ENCODE peak calls at places on chromosomes 6 and 20, in six cellular contexts. J is neuronal stem cell, K is IMR-90, B is trophoblast cell, F is H9, X is mesendoderm. G is an unnamed sample.

GRCh38 chr6:39263299-39264037 is 34.2 kb upstream of the KCNK5 start:
- DNase-seq in J (no peak), K (no peak), B (no peak), F (no peak), X (peak; percentile 40), G (no peak)

GRCh38 chr6:101435028-101435427 is 41.5 kb downstream of the GRIK2 start:
- DNase-seq in J (no peak), K (no peak), B (no peak), F (no peak), X (no peak), G (no peak)

GRCh38 chr6:166866839-166867637 is 89.3 kb downstream of the RNASET2 start:
- DNase-seq in J (no peak), K (no peak), B (no peak), F (no peak), X (no peak), G (no peak)

GRCh38 chr6:148556415-148556814 is 190.4 kb upstream of the UST start:
- DNase-seq in J (no peak), K (no peak), B (no peak), F (no peak), X (no peak), G (no peak)

GRCh38 chr6:159790947-159791598 is 806 bp downstream of the MRPL18 start:
- DNase-seq in J (no peak), K (no peak), B (peak; percentile 7), F (no peak), X (peak; percentile 28), G (peak; percentile 17)

GRCh38 chr6:35295036-35295435 is 2.6 kb upstream of the DEF6 start:
- DNase-seq in J (no peak), K (no peak), B (no peak), F (no peak), X (no peak), G (no peak)

GRCh38 chr6:53975966-53976610 is 135.2 kb upstream of the MLIP start:
- DNase-seq in J (no peak), K (peak; percentile 39), B (peak; percentile 34), F (no peak), X (no peak), G (no peak)

GRCh38 chr20:58783515-58783914 is 67.2 kb downstream of the GNAS-AS1 start:
- DNase-seq in J (no peak), K (no peak), B (no peak), F (no peak), X (no peak), G (no peak)

GRCh38 chr6:31007694-31008093 is 2.6 kb upstream of the MUC22 start:
- DNase-seq in J (no peak), K (peak; percentile 93), B (peak; percentile 66), F (no peak), X (no peak), G (peak; percentile 94)

GRCh38 chr20:40641212-40641611 is 47.8 kb downstream of the MAFB start:
- DNase-seq in J (no peak), K (no peak), B (peak; percentile 3), F (no peak), X (no peak), G (no peak)

GRCh38 chr20:64153861-64154589 is 10.2 kb upstream of the MYT1 start:
- DNase-seq in J (no peak), K (no peak), B (no peak), F (no peak), X (no peak), G (no peak)

GRCh38 chr6:71393471-71393870 is 104.9 kb downstream of the OGFRL1 start:
- DNase-seq in J (no peak), K (peak; percentile 39), B (no peak), F (no peak), X (no peak), G (peak; percentile 68)

GRCh38 chr20:32140603-32141002 is 31.1 kb downstream of the TM9SF4 start:
- DNase-seq in J (no peak), K (no peak), B (no peak), F (no peak), X (no peak), G (no peak)

GRCh38 chr6:37182736-37183590 is 13.0 kb downstream of the PIM1 start:
- DNase-seq in J (no peak), K (no peak), B (no peak), F (no peak), X (no peak), G (no peak)

GRCh38 chr20:57402206-57403125 is 11.3 kb downstream of the RBM38 start:
- DNase-seq in J (no peak), K (no peak), B (peak; percentile 42), F (no peak), X (no peak), G (no peak)

GRCh38 chr6:39892490-39893129 is 41.7 kb downstream of the MOCS1 start:
- DNase-seq in J (peak; percentile 44), K (peak; percentile 69), B (peak; percentile 68), F (peak; percentile 74), X (peak; percentile 72), G (peak; percentile 70)

GRCh38 chr6:17343215-17343614 is 50.2 kb upstream of the CAP2 start:
- DNase-seq in J (no peak), K (no peak), B (no peak), F (no peak), X (no peak), G (no peak)

GRCh38 chr20:20549267-20549612 is 163.2 kb downstream of the RALGAPA2 start:
- DNase-seq in J (no peak), K (no peak), B (peak; percentile 59), F (no peak), X (no peak), G (no peak)

DNA sequence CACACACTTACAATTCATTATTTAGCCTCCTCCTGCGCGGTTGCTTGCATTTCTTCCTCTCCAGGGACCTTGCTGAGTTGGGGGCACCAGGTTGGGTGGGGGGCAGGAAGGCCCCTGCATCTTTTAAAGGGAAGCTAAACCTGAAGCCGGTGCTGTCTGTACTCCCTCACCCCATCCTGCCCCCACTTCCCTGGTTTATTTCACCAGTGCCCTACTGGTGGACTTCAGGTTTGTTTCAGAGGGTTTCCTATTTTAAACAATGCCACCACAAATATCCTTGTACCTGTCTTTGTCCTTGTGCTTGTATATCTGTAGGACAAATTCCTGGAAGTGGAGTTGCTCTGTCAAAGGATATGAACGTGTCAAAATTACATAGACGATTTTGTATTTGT is 21.0 kb downstream of the PTK7 start:
- DNase-seq in J (no peak), K (no peak), B (no peak), F (no peak), X (peak; percentile 19), G (no peak)
- H3K18ac ChIP-seq in J (no peak overlapping the region), K (no peak overlapping the region), B (peak overlapping the region; percentile 97), F (no peak overlapping the region), X (peak overlapping the region; percentile 56), G (peak overlapping the region; percentile 22)

DNA sequence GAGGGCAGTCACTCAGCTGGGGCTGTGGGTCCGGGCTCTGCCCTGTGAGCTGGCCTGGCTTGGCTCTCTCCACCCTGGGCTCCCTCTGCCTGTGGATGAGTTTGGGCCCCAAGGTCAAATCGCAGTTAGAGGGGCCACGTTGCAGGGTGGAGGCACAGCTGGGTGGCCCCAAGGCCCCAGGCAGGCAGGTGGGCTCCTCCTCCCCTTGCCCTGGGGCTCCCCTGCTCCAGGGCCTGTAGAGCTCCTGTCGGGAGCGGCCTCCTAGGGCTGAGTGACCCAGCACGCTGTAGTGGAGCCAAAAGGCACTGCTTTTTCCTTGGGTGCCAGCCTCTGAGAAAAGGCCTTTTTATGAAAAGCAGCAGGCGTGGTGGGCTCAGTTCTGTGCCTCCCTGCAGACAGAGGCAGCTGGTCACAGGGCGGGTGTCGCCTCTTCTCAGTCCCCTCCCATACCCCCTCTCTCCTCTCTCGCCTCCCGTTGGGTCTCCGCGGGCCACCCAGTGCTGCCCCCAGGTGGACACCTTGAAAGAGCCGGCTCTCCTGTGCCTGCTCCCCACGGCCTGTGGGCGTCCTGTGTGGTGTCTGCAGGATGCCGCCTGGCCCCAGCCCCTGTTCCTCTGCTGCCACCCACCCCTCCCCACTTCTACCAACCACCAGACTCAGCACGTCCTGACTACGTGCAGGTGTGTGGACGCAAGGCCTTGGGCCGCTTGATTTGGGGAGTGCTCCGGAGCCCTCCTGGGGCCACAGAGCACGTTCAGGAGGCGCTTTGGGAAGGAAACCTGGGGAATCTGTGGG is 13.2 kb downstream of the SS18L1 start:
- DNase-seq in J (no peak), K (peak; percentile 19), B (peak; percentile 42), F (peak; percentile 85), X (peak; percentile 86), G (peak; percentile 69)
- H3K18ac ChIP-seq in J (peak overlapping the region; percentile 83), K (no peak overlapping the region), B (peak overlapping the region; percentile 27), F (no peak overlapping the region), X (peak overlapping the region; percentile 13), G (no peak overlapping the region)

DNA sequence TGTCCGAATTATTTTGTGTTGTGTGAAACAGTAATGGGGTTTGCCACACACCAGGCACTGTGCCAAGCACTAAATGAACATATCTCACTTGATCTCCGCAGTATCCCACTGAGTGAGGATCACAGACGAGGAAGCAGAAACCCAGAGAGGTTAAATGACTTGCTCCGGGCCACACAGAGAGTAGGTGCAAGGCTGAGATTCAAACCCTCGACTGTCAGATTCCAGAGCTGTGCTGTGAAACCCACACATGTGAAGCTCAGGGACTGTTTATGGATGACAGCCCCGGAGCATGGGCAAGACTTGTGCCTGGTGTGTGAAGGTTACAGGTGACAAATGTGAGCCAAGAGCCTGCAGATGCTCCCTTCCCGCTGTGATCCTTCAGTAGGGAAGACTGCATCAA is 87.8 kb upstream of the SIRPA start:
- DNase-seq in J (no peak), K (no peak), B (no peak), F (no peak), X (no peak), G (no peak)
- H3K18ac ChIP-seq in J (no peak overlapping the region), K (no peak overlapping the region), B (no peak overlapping the region), F (no peak overlapping the region), X (no peak overlapping the region), G (no peak overlapping the region)

DNA sequence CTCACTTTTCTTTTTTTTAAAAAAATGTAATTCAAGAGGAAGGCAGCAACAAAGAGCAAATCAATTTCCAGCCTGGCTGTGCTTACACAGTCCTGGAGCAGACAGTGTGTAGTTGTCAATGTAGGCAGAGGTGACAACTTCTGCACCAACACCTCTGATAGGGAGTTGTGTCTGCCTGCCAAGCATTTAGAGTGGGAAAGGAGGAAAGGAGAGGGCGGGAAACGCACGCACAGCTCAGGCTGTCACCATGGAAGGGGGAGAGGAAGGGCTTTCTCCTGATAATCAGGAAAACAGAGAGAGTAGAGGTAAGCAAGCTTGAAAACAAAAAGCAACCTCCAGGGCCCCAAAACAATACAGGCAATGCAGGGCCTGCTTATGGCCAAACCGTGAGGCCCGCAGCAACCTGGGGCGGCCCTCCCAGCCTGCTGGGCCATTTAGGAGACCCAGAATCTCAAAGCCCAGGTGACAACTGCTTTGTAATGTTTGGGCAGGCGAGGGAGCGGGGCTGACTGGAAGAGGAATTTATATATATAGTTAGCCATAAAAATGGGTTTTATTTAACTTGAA is 41.5 kb upstream of the GFOD1 start:
- DNase-seq in J (no peak), K (no peak), B (no peak), F (peak; percentile 34), X (peak; percentile 46), G (no peak)
- H3K18ac ChIP-seq in J (no peak overlapping the region), K (no peak overlapping the region), B (no peak overlapping the region), F (no peak overlapping the region), X (no peak overlapping the region), G (no peak overlapping the region)

DNA sequence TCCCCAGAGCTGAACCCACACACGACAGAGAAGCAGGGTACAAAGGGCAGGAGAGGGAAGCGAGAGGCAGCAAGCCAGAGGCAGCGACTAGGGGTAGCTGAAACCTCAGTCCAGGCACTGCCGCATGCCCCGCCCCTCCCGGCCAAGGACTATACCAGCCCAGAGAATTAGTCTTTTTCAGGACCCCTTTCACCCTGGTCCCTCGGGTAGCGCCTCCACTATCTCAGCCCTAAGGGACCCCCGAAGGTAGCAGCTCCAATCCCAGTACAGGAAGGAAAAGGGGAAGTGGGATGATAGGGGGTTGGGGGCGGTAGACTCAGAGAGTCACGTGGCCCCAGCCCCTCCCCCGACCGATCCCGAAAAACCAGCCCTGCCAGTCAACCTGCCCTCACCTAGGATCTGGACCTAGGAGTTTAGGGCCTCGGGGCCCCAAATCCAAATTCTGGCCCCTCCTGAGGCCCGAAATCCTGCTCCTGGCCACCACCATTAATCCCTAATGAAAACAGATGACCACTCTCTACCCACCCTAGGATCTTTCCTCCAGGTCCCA is 1.3 kb downstream of the RGL2 start:
- DNase-seq in J (no peak), K (no peak), B (peak; percentile 86), F (peak; percentile 88), X (peak; percentile 87), G (no peak)
- H3K18ac ChIP-seq in J (peak overlapping the region; percentile 84), K (no peak overlapping the region), B (peak overlapping the region; percentile 96), F (peak overlapping the region; percentile 78), X (peak overlapping the region; percentile 65), G (peak overlapping the region; percentile 15)